ENCODE peak calls at places on chromosomes 16 and 17, in four cellular contexts. Y is HL-60, O is K562, V is GM12878. X is an unnamed sample.

GRCh38 chr17:19260958-19261357 is 23.8 kb downstream of the EPN2 start:
- DNase-seq in Y (peak), O (no peak), V (no peak), X (no peak)

GRCh38 chr16:2210009-2210332 is 692 bp downstream of the BRICD5 start:
- DNase-seq in Y (no peak), O (no peak), V (no peak), X (no peak)

GRCh38 chr17:3870871-3871306 is 22.0 kb downstream of the CAMKK1 start:
- DNase-seq in Y (no peak), O (peak), V (no peak), X (peak)

GRCh38 chr17:50725769-50726655 is 6.6 kb downstream of the LUC7L3 start:
- DNase-seq in Y (no peak), O (no peak), V (no peak), X (no peak)

GRCh38 chr17:9805769-9806168 is 14.4 kb upstream of the DHRS7C start:
- DNase-seq in Y (no peak), O (no peak), V (no peak), X (no peak)

GRCh38 chr16:49601541-49601940 is 227.9 kb downstream of the C16orf78 start:
- DNase-seq in Y (no peak), O (no peak), V (no peak), X (no peak)

GRCh38 chr17:39487946-39488345 is 26.7 kb downstream of the CDK12 start:
- DNase-seq in Y (no peak), O (no peak), V (no peak), X (no peak)

GRCh38 chr16:28491080-28491969 is 549 bp downstream of the CLN3 start:
- DNase-seq in Y (peak), O (peak), V (no peak), X (no peak)

GRCh38 chr16:9154576-9155410 is 63.3 kb downstream of the HAPSTR1 start:
- DNase-seq in Y (no peak), O (no peak), V (no peak), X (no peak)

GRCh38 chr16:30032083-30032819 is 1.2 kb upstream of the TLCD3B start:
- DNase-seq in Y (peak), O (peak), V (no peak), X (no peak)

GRCh38 chr16:52501746-52502145 is 45.2 kb downstream of the TOX3 start:
- DNase-seq in Y (no peak), O (no peak), V (no peak), X (no peak)

GRCh38 chr17:65560628-65561371 is 648 bp downstream of the AXIN2 start:
- DNase-seq in Y (peak), O (peak), V (no peak), X (peak)

GRCh38 chr17:65177901-65178300 is 40.7 kb downstream of the RGS9 start:
- DNase-seq in Y (no peak), O (no peak), V (no peak), X (no peak)

GRCh38 chr17:58377005-58377660 is 25.1 kb upstream of the SUPT4H1 start:
- DNase-seq in Y (no peak), O (no peak), V (no peak), X (no peak)

GRCh38 chr17:45228985-45229517 is 7.4 kb downstream of the FMNL1 start:
- DNase-seq in Y (peak), O (peak), V (peak), X (peak)

GRCh38 chr16:79897087-79897443 is 296.5 kb upstream of the MAF start:
- DNase-seq in Y (no peak), O (no peak), V (no peak), X (no peak)

GRCh38 chr16:49471038-49471727 is 97.6 kb downstream of the C16orf78 start:
- DNase-seq in Y (no peak), O (no peak), V (no peak), X (no peak)

GRCh38 chr17:8719291-8720246 is 25.1 kb downstream of the CCDC42 start:
- DNase-seq in Y (no peak), O (no peak), V (no peak), X (no peak)

GRCh38 chr17:39576187-39576586 is 31.5 kb downstream of the NEUROD2 start:
- DNase-seq in Y (peak), O (no peak), V (no peak), X (no peak)

GRCh38 chr16:66660422-66661209 is 35.9 kb downstream of the CMTM4 start:
- DNase-seq in Y (peak), O (peak), V (no peak), X (no peak)

GRCh38 chr16:14427371-14427948 is 202.6 kb downstream of the PARN start:
- DNase-seq in Y (no peak), O (no peak), V (no peak), X (no peak)

GRCh38 chr17:32275060-32276042 is 9.7 kb downstream of the RHBDL3 start:
- DNase-seq in Y (peak), O (peak), V (no peak), X (no peak)

GRCh38 chr16:85816159-85816558 is 16.7 kb downstream of the COX4I1 start:
- DNase-seq in Y (no peak), O (no peak), V (no peak), X (no peak)

GRCh38 chr16:54873081-54873480 is 57.6 kb upstream of the IRX5 start:
- DNase-seq in Y (no peak), O (no peak), V (no peak), X (no peak)

GRCh38 chr17:32518856-32519768 is 32.3 kb downstream of the CDK5R1 start:
- DNase-seq in Y (no peak), O (no peak), V (no peak), X (no peak)

GRCh38 chr16:29974291-29975133 is 844 bp downstream of the TAOK2 start:
- DNase-seq in Y (peak), O (peak), V (no peak), X (no peak)

GRCh38 chr17:45426561-45426960 is 6.1 kb downstream of the ARHGAP27 start:
- DNase-seq in Y (no peak), O (no peak), V (no peak), X (no peak)

GRCh38 chr16:84220851-84221250 is 19.0 kb downstream of the KCNG4 start:
- DNase-seq in Y (no peak), O (no peak), V (no peak), X (no peak)
- TF ChIP-seq SPI1 in Y (no peak), O (no peak), V (no peak), X (no peak)

GRCh38 chr17:17569691-17570090 is 21.8 kb downstream of the PEMT start:
- DNase-seq in Y (no peak), O (no peak), V (no peak), X (no peak)
- TF ChIP-seq SPI1 in Y (no peak), O (no peak), V (no peak), X (no peak)

GRCh38 chr16:674968-675883 is at the start of gene RHBDL1:
- DNase-seq in Y (peak), O (peak), V (no peak), X (no peak)
- TF ChIP-seq SPI1 in Y (no peak), O (peak), V (no peak), X (no peak)

GRCh38 chr17:61598014-61598413 is 7.0 kb upstream of the NACA2 start:
- DNase-seq in Y (no peak), O (no peak), V (no peak), X (no peak)

GRCh38 chr17:61593404-61593803 is 2.4 kb upstream of the NACA2 start:
- DNase-seq in Y (no peak), O (no peak), V (no peak), X (no peak)

GRCh38 chr17:61597606-61598005 is 6.6 kb upstream of the NACA2 start:
- DNase-seq in Y (no peak), O (no peak), V (no peak), X (no peak)

GRCh38 chr17:61594294-61594825 is 3.3 kb upstream of the NACA2 start:
- DNase-seq in Y (no peak), O (no peak), V (no peak), X (no peak)

GRCh38 chr17:61595418-61595817 is 4.4 kb upstream of the NACA2 start:
- DNase-seq in Y (no peak), O (no peak), V (no peak), X (no peak)
- TF ChIP-seq SPI1 in Y (no peak), O (no peak), V (no peak), X (no peak)

X was measured in GM12891.